ENCODE peak calls at places on chromosome 5, in ten cellular contexts. One of them, this sample, is unnamed.

GRCh38 chr5:155085282-155085990 is 71.9 kb downstream of the KIF4B start:
- DNase-seq in IMR-90: no peak
- DNase-seq in tibial artery: no peak
- DNase-seq in psoas muscle: no peak
- DNase-seq in neural crest cell: no peak
- DNase-seq in ovary: no peak
- DNase-seq in bronchial epithelial cell: peak; percentile 94
- DNase-seq in coronary artery: no peak
- DNase-seq in thyroid gland: no peak
- DNase-seq in mammary epithelial cell: peak; percentile 87
- DNase-seq in this sample: no peak

GRCh38 chr5:149260761-149261160 is 10.9 kb upstream of the AFAP1L1 start:
- DNase-seq in tibial artery: no peak
- DNase-seq in ovary: no peak
- DNase-seq in coronary artery: no peak
- DNase-seq in psoas muscle: no peak
- DNase-seq in thyroid gland: no peak
- DNase-seq in IMR-90: no peak
- DNase-seq in mammary epithelial cell: peak; percentile 82
- DNase-seq in neural crest cell: no peak
- DNase-seq in bronchial epithelial cell: peak; percentile 90
- DNase-seq in this sample: no peak

GRCh38 chr5:34474573-34475021 is 181.5 kb upstream of the RAI14 start:
- DNase-seq in coronary artery: no peak
- DNase-seq in mammary epithelial cell: peak; percentile 43
- DNase-seq in ovary: no peak
- DNase-seq in tibial artery: no peak
- DNase-seq in psoas muscle: no peak
- DNase-seq in thyroid gland: no peak
- DNase-seq in bronchial epithelial cell: peak; percentile 55
- DNase-seq in neural crest cell: no peak
- DNase-seq in IMR-90: peak; percentile 77
- DNase-seq in this sample: peak; percentile 82

GRCh38 chr5:132718544-132719312 is 18.6 kb downstream of the KIF3A start:
- DNase-seq in neural crest cell: no peak
- DNase-seq in tibial artery: no peak
- DNase-seq in coronary artery: no peak
- DNase-seq in mammary epithelial cell: no peak
- DNase-seq in IMR-90: no peak
- DNase-seq in ovary: no peak
- DNase-seq in thyroid gland: no peak
- DNase-seq in bronchial epithelial cell: no peak
- DNase-seq in psoas muscle: no peak
- DNase-seq in this sample: no peak

GRCh38 chr5:77812926-77813589 is 36.9 kb upstream of the TBCA start:
- DNase-seq in bronchial epithelial cell: no peak
- DNase-seq in mammary epithelial cell: no peak
- DNase-seq in ovary: no peak
- DNase-seq in IMR-90: no peak
- DNase-seq in neural crest cell: no peak
- DNase-seq in coronary artery: no peak
- DNase-seq in tibial artery: no peak
- DNase-seq in psoas muscle: no peak
- DNase-seq in thyroid gland: no peak
- DNase-seq in this sample: no peak

GRCh38 chr5:57735754-57736153 is 253.1 kb upstream of the ACTBL2 start:
- DNase-seq in psoas muscle: no peak
- DNase-seq in tibial artery: no peak
- DNase-seq in neural crest cell: no peak
- DNase-seq in thyroid gland: no peak
- DNase-seq in coronary artery: no peak
- DNase-seq in ovary: no peak
- DNase-seq in mammary epithelial cell: peak; percentile 89
- DNase-seq in IMR-90: peak; percentile 96
- DNase-seq in bronchial epithelial cell: peak; percentile 88
- DNase-seq in this sample: peak; percentile 82

GRCh38 chr5:20615888-20616563 is 628.0 kb upstream of the CDH18 start:
- DNase-seq in IMR-90: no peak
- DNase-seq in thyroid gland: no peak
- DNase-seq in mammary epithelial cell: no peak
- DNase-seq in ovary: no peak
- DNase-seq in neural crest cell: no peak
- DNase-seq in psoas muscle: no peak
- DNase-seq in coronary artery: no peak
- DNase-seq in bronchial epithelial cell: no peak
- DNase-seq in tibial artery: no peak
- DNase-seq in this sample: no peak

GRCh38 chr5:646396-647201 is 34.5 kb downstream of the CEP72 start:
- DNase-seq in tibial artery: no peak
- DNase-seq in psoas muscle: no peak
- DNase-seq in bronchial epithelial cell: no peak
- DNase-seq in coronary artery: no peak
- DNase-seq in ovary: peak; percentile 90
- DNase-seq in neural crest cell: no peak
- DNase-seq in thyroid gland: no peak
- DNase-seq in IMR-90: no peak
- DNase-seq in mammary epithelial cell: no peak
- DNase-seq in this sample: no peak

GRCh38 chr5:135039526-135040296 is 5.7 kb upstream of the PITX1 start:
- DNase-seq in ovary: no peak
- DNase-seq in IMR-90: no peak
- DNase-seq in bronchial epithelial cell: no peak
- DNase-seq in neural crest cell: no peak
- DNase-seq in coronary artery: no peak
- DNase-seq in psoas muscle: peak; percentile 65
- DNase-seq in mammary epithelial cell: peak; percentile 21
- DNase-seq in thyroid gland: no peak
- DNase-seq in tibial artery: no peak
- DNase-seq in this sample: no peak

GRCh38 chr5:141186897-141187512 is at the start of gene PCDHB9:
- DNase-seq in ovary: no peak
- DNase-seq in IMR-90: peak; percentile 8
- DNase-seq in coronary artery: no peak
- DNase-seq in mammary epithelial cell: peak; percentile 17
- DNase-seq in bronchial epithelial cell: no peak
- DNase-seq in tibial artery: no peak
- DNase-seq in thyroid gland: no peak
- DNase-seq in neural crest cell: peak; percentile 15
- DNase-seq in psoas muscle: no peak
- DNase-seq in this sample: peak; percentile 7

GRCh38 chr5:134502259-134502658 is 23.2 kb upstream of the JADE2 start:
- DNase-seq in psoas muscle: no peak
- DNase-seq in IMR-90: no peak
- DNase-seq in ovary: no peak
- DNase-seq in neural crest cell: no peak
- DNase-seq in coronary artery: peak; percentile 49
- DNase-seq in tibial artery: peak; percentile 11
- DNase-seq in thyroid gland: no peak
- DNase-seq in mammary epithelial cell: no peak
- DNase-seq in bronchial epithelial cell: no peak
- DNase-seq in this sample: no peak

GRCh38 chr5:18102733-18103132 is 468.5 kb downstream of the TAF11L14 start:
- DNase-seq in IMR-90: no peak
- DNase-seq in tibial artery: no peak
- DNase-seq in thyroid gland: no peak
- DNase-seq in neural crest cell: no peak
- DNase-seq in bronchial epithelial cell: no peak
- DNase-seq in mammary epithelial cell: no peak
- DNase-seq in psoas muscle: no peak
- DNase-seq in ovary: no peak
- DNase-seq in coronary artery: no peak
- DNase-seq in this sample: no peak
- TF ChIP-seq CTCF in IMR-90: no peak
- TF ChIP-seq CTCF in tibial artery: no peak
- TF ChIP-seq CTCF in thyroid gland: no peak
- TF ChIP-seq CTCF in neural crest cell: no peak
- TF ChIP-seq CTCF in bronchial epithelial cell: no peak
- TF ChIP-seq CTCF in mammary epithelial cell: no peak
- TF ChIP-seq CTCF in psoas muscle: no peak
- TF ChIP-seq CTCF in ovary: no peak
- TF ChIP-seq CTCF in coronary artery: no peak
- TF ChIP-seq CTCF in this sample: no peak

DNA sequence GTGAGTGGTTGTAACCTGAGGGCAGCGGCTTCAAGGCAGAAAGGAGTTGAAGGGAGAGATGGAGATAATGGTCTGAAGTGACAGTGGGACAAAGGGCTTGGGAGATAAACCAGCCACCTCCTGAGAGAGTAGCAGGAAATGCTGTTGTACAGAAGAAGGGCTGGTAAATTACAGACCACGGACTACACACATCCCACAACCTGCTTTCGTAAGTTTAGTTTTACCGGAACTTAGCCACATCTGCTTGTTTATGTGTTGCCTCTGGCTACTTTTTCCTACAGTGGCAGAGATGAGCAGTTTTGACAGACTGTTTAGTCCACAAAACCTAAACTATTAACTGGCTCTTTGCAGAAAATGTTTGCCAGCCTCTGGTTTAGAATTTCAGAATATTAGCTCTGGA is 269.5 kb downstream of the ARHGEF28 start:
- DNase-seq in thyroid gland: no peak
- DNase-seq in coronary artery: no peak
- DNase-seq in bronchial epithelial cell: no peak
- DNase-seq in tibial artery: no peak
- DNase-seq in ovary: no peak
- DNase-seq in neural crest cell: no peak
- DNase-seq in IMR-90: no peak
- DNase-seq in mammary epithelial cell: no peak
- DNase-seq in psoas muscle: no peak
- DNase-seq in this sample: no peak
- TF ChIP-seq CTCF in thyroid gland: no peak
- TF ChIP-seq CTCF in coronary artery: no peak
- TF ChIP-seq CTCF in bronchial epithelial cell: no peak
- TF ChIP-seq CTCF in tibial artery: no peak
- TF ChIP-seq CTCF in ovary: no peak
- TF ChIP-seq CTCF in neural crest cell: no peak
- TF ChIP-seq CTCF in IMR-90: no peak
- TF ChIP-seq CTCF in mammary epithelial cell: no peak
- TF ChIP-seq CTCF in psoas muscle: no peak
- TF ChIP-seq CTCF in this sample: no peak

DNA sequence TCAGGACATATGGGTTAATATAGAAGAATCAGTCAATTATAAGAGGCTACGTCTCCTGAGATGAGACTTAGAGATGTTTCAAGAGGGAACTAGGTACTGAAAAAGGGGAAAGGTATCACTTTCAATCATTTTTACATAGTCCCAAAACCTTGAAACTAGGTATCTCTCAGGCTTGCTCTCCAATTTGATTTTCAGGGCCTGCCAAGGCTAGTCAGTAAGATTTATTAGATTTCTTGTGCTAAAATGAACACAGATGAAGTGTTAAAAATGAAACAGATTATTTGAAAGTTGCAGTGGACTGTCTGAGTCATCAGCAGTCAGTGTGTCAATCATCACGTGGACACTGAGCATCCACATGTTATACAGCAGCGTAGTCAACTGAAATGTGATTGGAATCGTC is 591.1 kb downstream of the DTWD2 start:
- DNase-seq in bronchial epithelial cell: no peak
- DNase-seq in psoas muscle: no peak
- DNase-seq in coronary artery: no peak
- DNase-seq in IMR-90: no peak
- DNase-seq in mammary epithelial cell: no peak
- DNase-seq in ovary: no peak
- DNase-seq in neural crest cell: no peak
- DNase-seq in tibial artery: no peak
- DNase-seq in thyroid gland: no peak
- DNase-seq in this sample: no peak
- TF ChIP-seq CTCF in bronchial epithelial cell: no peak
- TF ChIP-seq CTCF in psoas muscle: no peak
- TF ChIP-seq CTCF in coronary artery: no peak
- TF ChIP-seq CTCF in IMR-90: no peak
- TF ChIP-seq CTCF in mammary epithelial cell: no peak
- TF ChIP-seq CTCF in ovary: no peak
- TF ChIP-seq CTCF in neural crest cell: no peak
- TF ChIP-seq CTCF in tibial artery: no peak
- TF ChIP-seq CTCF in thyroid gland: no peak
- TF ChIP-seq CTCF in this sample: no peak

GRCh38 chr5:162096448-162096847 is 28.9 kb downstream of the GABRG2 start:
- DNase-seq in coronary artery: no peak
- DNase-seq in tibial artery: no peak
- DNase-seq in mammary epithelial cell: no peak
- DNase-seq in bronchial epithelial cell: no peak
- DNase-seq in thyroid gland: no peak
- DNase-seq in neural crest cell: no peak
- DNase-seq in ovary: no peak
- DNase-seq in psoas muscle: no peak
- DNase-seq in IMR-90: no peak
- DNase-seq in this sample: no peak
- TF ChIP-seq CTCF in coronary artery: no peak
- TF ChIP-seq CTCF in tibial artery: no peak
- TF ChIP-seq CTCF in mammary epithelial cell: no peak
- TF ChIP-seq CTCF in bronchial epithelial cell: no peak
- TF ChIP-seq CTCF in thyroid gland: no peak
- TF ChIP-seq CTCF in neural crest cell: no peak
- TF ChIP-seq CTCF in ovary: no peak
- TF ChIP-seq CTCF in psoas muscle: no peak
- TF ChIP-seq CTCF in IMR-90: no peak
- TF ChIP-seq CTCF in this sample: no peak

GRCh38 chr5:139649082-139649991 is 1.2 kb downstream of the CXXC5 start:
- DNase-seq in tibial artery: peak; percentile 77
- DNase-seq in ovary: no peak
- DNase-seq in mammary epithelial cell: no peak
- DNase-seq in thyroid gland: peak; percentile 62
- DNase-seq in IMR-90: no peak
- DNase-seq in neural crest cell: peak; percentile 38
- DNase-seq in coronary artery: no peak
- DNase-seq in bronchial epithelial cell: no peak
- DNase-seq in psoas muscle: peak; percentile 62
- DNase-seq in this sample: no peak
- TF ChIP-seq CTCF in tibial artery: no peak
- TF ChIP-seq CTCF in ovary: no peak
- TF ChIP-seq CTCF in mammary epithelial cell: no peak
- TF ChIP-seq CTCF in thyroid gland: no peak
- TF ChIP-seq CTCF in IMR-90: peak; percentile 2
- TF ChIP-seq CTCF in neural crest cell: no peak
- TF ChIP-seq CTCF in coronary artery: no peak
- TF ChIP-seq CTCF in bronchial epithelial cell: no peak
- TF ChIP-seq CTCF in psoas muscle: no peak
- TF ChIP-seq CTCF in this sample: no peak

GRCh38 chr5:86407711-86408110 is 210.0 kb upstream of the COX7C start:
- DNase-seq in IMR-90: no peak
- DNase-seq in bronchial epithelial cell: no peak
- DNase-seq in coronary artery: no peak
- DNase-seq in thyroid gland: no peak
- DNase-seq in mammary epithelial cell: no peak
- DNase-seq in psoas muscle: no peak
- DNase-seq in ovary: no peak
- DNase-seq in tibial artery: no peak
- DNase-seq in neural crest cell: no peak
- DNase-seq in this sample: no peak

DNA sequence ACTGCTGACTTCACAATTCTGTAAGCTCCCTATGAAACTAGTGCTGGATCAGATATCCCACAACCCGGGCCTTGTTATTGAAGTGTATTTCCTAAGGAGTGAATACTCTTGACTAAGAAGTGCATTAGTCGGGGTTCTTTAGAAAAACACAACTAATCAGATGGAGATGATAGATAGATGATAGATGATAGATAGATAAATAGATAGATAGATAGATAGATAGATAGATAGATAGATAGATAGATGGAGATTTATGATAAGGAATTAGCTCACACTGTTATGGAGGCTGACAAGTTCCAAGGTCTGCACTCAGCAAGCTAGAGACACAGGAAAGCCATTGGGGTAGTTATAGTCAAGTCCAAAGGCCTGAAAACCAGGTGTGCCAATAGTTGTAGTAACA is 214.6 kb upstream of the COX7C start:
- DNase-seq in mammary epithelial cell: no peak
- DNase-seq in psoas muscle: no peak
- DNase-seq in ovary: no peak
- DNase-seq in bronchial epithelial cell: no peak
- DNase-seq in neural crest cell: no peak
- DNase-seq in thyroid gland: no peak
- DNase-seq in coronary artery: no peak
- DNase-seq in tibial artery: no peak
- DNase-seq in IMR-90: no peak
- DNase-seq in this sample: no peak
- TF ChIP-seq CTCF in mammary epithelial cell: no peak
- TF ChIP-seq CTCF in psoas muscle: no peak
- TF ChIP-seq CTCF in ovary: no peak
- TF ChIP-seq CTCF in bronchial epithelial cell: no peak
- TF ChIP-seq CTCF in neural crest cell: no peak
- TF ChIP-seq CTCF in thyroid gland: no peak
- TF ChIP-seq CTCF in coronary artery: no peak
- TF ChIP-seq CTCF in tibial artery: no peak
- TF ChIP-seq CTCF in IMR-90: no peak
- TF ChIP-seq CTCF in this sample: no peak

This sample was measured in fibroblast of pulmonary artery.